ENCODE peak calls at places on chromosomes 7 and 10, in six cellular contexts. One of them, this sample, is unnamed.

GRCh38 chr7:120060283-120060682 is 212.7 kb upstream of the KCND2 start:
- DNase-seq in NCI-H2081: no peak
- DNase-seq in activated naive CD4-positive, alpha-beta T cell: no peak
- DNase-seq in CD4-positive, alpha-beta memory T cell: no peak
- DNase-seq in activated CD8-positive, alpha-beta memory T cell treated with anti-CD3 and anti-CD28 coated beads for 1 hour: no peak
- DNase-seq in substantia nigra: no peak
- DNase-seq in this sample: no peak

GRCh38 chr7:95589766-95590165 is 6.5 kb downstream of the PDK4 start:
- DNase-seq in substantia nigra: no peak
- DNase-seq in activated CD8-positive, alpha-beta memory T cell treated with anti-CD3 and anti-CD28 coated beads for 1 hour: no peak
- DNase-seq in NCI-H2081: no peak
- DNase-seq in CD4-positive, alpha-beta memory T cell: no peak
- DNase-seq in activated naive CD4-positive, alpha-beta T cell: no peak
- DNase-seq in this sample: no peak

GRCh38 chr10:43878386-43878785 is 229.7 kb upstream of the ZNF32 start:
- DNase-seq in activated naive CD4-positive, alpha-beta T cell: no peak
- DNase-seq in activated CD8-positive, alpha-beta memory T cell treated with anti-CD3 and anti-CD28 coated beads for 1 hour: no peak
- DNase-seq in substantia nigra: no peak
- DNase-seq in NCI-H2081: no peak
- DNase-seq in CD4-positive, alpha-beta memory T cell: no peak
- DNase-seq in this sample: no peak

GRCh38 chr10:71207578-71207977 is 4.8 kb upstream of the UNC5B start:
- DNase-seq in substantia nigra: no peak
- DNase-seq in activated naive CD4-positive, alpha-beta T cell: no peak
- DNase-seq in activated CD8-positive, alpha-beta memory T cell treated with anti-CD3 and anti-CD28 coated beads for 1 hour: no peak
- DNase-seq in CD4-positive, alpha-beta memory T cell: no peak
- DNase-seq in NCI-H2081: no peak
- DNase-seq in this sample: no peak

GRCh38 chr7:477626-478220 is 41.9 kb downstream of the PDGFA start:
- DNase-seq in CD4-positive, alpha-beta memory T cell: no peak
- DNase-seq in substantia nigra: no peak
- DNase-seq in activated CD8-positive, alpha-beta memory T cell treated with anti-CD3 and anti-CD28 coated beads for 1 hour: no peak
- DNase-seq in activated naive CD4-positive, alpha-beta T cell: no peak
- DNase-seq in NCI-H2081: no peak
- DNase-seq in this sample: no peak

GRCh38 chr10:4692206-4692605 is 133.8 kb upstream of the AKR1E2 start:
- DNase-seq in substantia nigra: no peak
- DNase-seq in NCI-H2081: no peak
- DNase-seq in activated CD8-positive, alpha-beta memory T cell treated with anti-CD3 and anti-CD28 coated beads for 1 hour: no peak
- DNase-seq in CD4-positive, alpha-beta memory T cell: no peak
- DNase-seq in activated naive CD4-positive, alpha-beta T cell: no peak
- DNase-seq in this sample: no peak

GRCh38 chr10:49592726-49593563 is 17.2 kb upstream of the SLC18A3 start:
- DNase-seq in substantia nigra: no peak
- DNase-seq in CD4-positive, alpha-beta memory T cell: peak
- DNase-seq in NCI-H2081: peak
- DNase-seq in activated CD8-positive, alpha-beta memory T cell treated with anti-CD3 and anti-CD28 coated beads for 1 hour: no peak
- DNase-seq in activated naive CD4-positive, alpha-beta T cell: no peak
- DNase-seq in this sample: peak

GRCh38 chr10:54607983-54608382 is 193.0 kb downstream of the PCDH15 start:
- DNase-seq in NCI-H2081: no peak
- DNase-seq in substantia nigra: no peak
- DNase-seq in activated naive CD4-positive, alpha-beta T cell: no peak
- DNase-seq in activated CD8-positive, alpha-beta memory T cell treated with anti-CD3 and anti-CD28 coated beads for 1 hour: no peak
- DNase-seq in CD4-positive, alpha-beta memory T cell: no peak
- DNase-seq in this sample: no peak

GRCh38 chr7:156962897-156963296 is 13.4 kb downstream of the NOM1 start:
- DNase-seq in activated CD8-positive, alpha-beta memory T cell treated with anti-CD3 and anti-CD28 coated beads for 1 hour: no peak
- DNase-seq in NCI-H2081: no peak
- DNase-seq in substantia nigra: no peak
- DNase-seq in activated naive CD4-positive, alpha-beta T cell: no peak
- DNase-seq in CD4-positive, alpha-beta memory T cell: no peak
- DNase-seq in this sample: no peak

GRCh38 chr10:68154211-68154497 is 44.9 kb downstream of the MYPN start:
- DNase-seq in NCI-H2081: peak
- DNase-seq in substantia nigra: no peak
- DNase-seq in activated naive CD4-positive, alpha-beta T cell: no peak
- DNase-seq in CD4-positive, alpha-beta memory T cell: no peak
- DNase-seq in activated CD8-positive, alpha-beta memory T cell treated with anti-CD3 and anti-CD28 coated beads for 1 hour: no peak
- DNase-seq in this sample: no peak

GRCh38 chr7:115747174-115747573 is 283.4 kb downstream of the TFEC start:
- DNase-seq in NCI-H2081: no peak
- DNase-seq in activated CD8-positive, alpha-beta memory T cell treated with anti-CD3 and anti-CD28 coated beads for 1 hour: no peak
- DNase-seq in CD4-positive, alpha-beta memory T cell: no peak
- DNase-seq in substantia nigra: no peak
- DNase-seq in activated naive CD4-positive, alpha-beta T cell: no peak
- DNase-seq in this sample: no peak

GRCh38 chr7:84364708-84365107 is 170.1 kb upstream of the SEMA3A start:
- DNase-seq in NCI-H2081: no peak
- DNase-seq in CD4-positive, alpha-beta memory T cell: no peak
- DNase-seq in substantia nigra: no peak
- DNase-seq in activated naive CD4-positive, alpha-beta T cell: no peak
- DNase-seq in activated CD8-positive, alpha-beta memory T cell treated with anti-CD3 and anti-CD28 coated beads for 1 hour: no peak
- DNase-seq in this sample: no peak

GRCh38 chr10:6778992-6779701 is 199.1 kb upstream of the PRKCQ start:
- DNase-seq in CD4-positive, alpha-beta memory T cell: no peak
- DNase-seq in activated CD8-positive, alpha-beta memory T cell treated with anti-CD3 and anti-CD28 coated beads for 1 hour: no peak
- DNase-seq in activated naive CD4-positive, alpha-beta T cell: no peak
- DNase-seq in substantia nigra: no peak
- DNase-seq in NCI-H2081: no peak
- DNase-seq in this sample: no peak

GRCh38 chr7:135889823-135890222 is 87.3 kb downstream of the MTPN start:
- DNase-seq in NCI-H2081: no peak
- DNase-seq in activated naive CD4-positive, alpha-beta T cell: no peak
- DNase-seq in CD4-positive, alpha-beta memory T cell: no peak
- DNase-seq in substantia nigra: no peak
- DNase-seq in activated CD8-positive, alpha-beta memory T cell treated with anti-CD3 and anti-CD28 coated beads for 1 hour: no peak
- DNase-seq in this sample: no peak

GRCh38 chr7:50869108-50869716 is 86.5 kb upstream of the GRB10 start:
- DNase-seq in CD4-positive, alpha-beta memory T cell: no peak
- DNase-seq in activated CD8-positive, alpha-beta memory T cell treated with anti-CD3 and anti-CD28 coated beads for 1 hour: no peak
- DNase-seq in substantia nigra: no peak
- DNase-seq in NCI-H2081: no peak
- DNase-seq in activated naive CD4-positive, alpha-beta T cell: no peak
- DNase-seq in this sample: no peak

GRCh38 chr10:45082176-45082575 is 81.5 kb downstream of the ZNF22 start:
- DNase-seq in activated naive CD4-positive, alpha-beta T cell: no peak
- DNase-seq in NCI-H2081: no peak
- DNase-seq in substantia nigra: no peak
- DNase-seq in CD4-positive, alpha-beta memory T cell: no peak
- DNase-seq in activated CD8-positive, alpha-beta memory T cell treated with anti-CD3 and anti-CD28 coated beads for 1 hour: no peak
- DNase-seq in this sample: no peak

GRCh38 chr7:32243891-32244290 is 173.7 kb upstream of the PDE1C start:
- DNase-seq in substantia nigra: no peak
- DNase-seq in activated CD8-positive, alpha-beta memory T cell treated with anti-CD3 and anti-CD28 coated beads for 1 hour: no peak
- DNase-seq in NCI-H2081: no peak
- DNase-seq in activated naive CD4-positive, alpha-beta T cell: no peak
- DNase-seq in CD4-positive, alpha-beta memory T cell: no peak
- DNase-seq in this sample: no peak

GRCh38 chr10:84348860-84349259 is 20.5 kb downstream of the CCSER2 start:
- DNase-seq in activated naive CD4-positive, alpha-beta T cell: no peak
- DNase-seq in substantia nigra: no peak
- DNase-seq in activated CD8-positive, alpha-beta memory T cell treated with anti-CD3 and anti-CD28 coated beads for 1 hour: no peak
- DNase-seq in NCI-H2081: no peak
- DNase-seq in CD4-positive, alpha-beta memory T cell: no peak
- DNase-seq in this sample: no peak

GRCh38 chr7:75950111-75950681 is 35.2 kb downstream of the POR start:
- DNase-seq in activated naive CD4-positive, alpha-beta T cell: no peak
- DNase-seq in CD4-positive, alpha-beta memory T cell: no peak
- DNase-seq in substantia nigra: no peak
- DNase-seq in activated CD8-positive, alpha-beta memory T cell treated with anti-CD3 and anti-CD28 coated beads for 1 hour: no peak
- DNase-seq in NCI-H2081: no peak
- DNase-seq in this sample: no peak

GRCh38 chr7:98748090-98748489 is 121.7 kb downstream of the TMEM130 start:
- DNase-seq in substantia nigra: no peak
- DNase-seq in NCI-H2081: no peak
- DNase-seq in activated naive CD4-positive, alpha-beta T cell: no peak
- DNase-seq in CD4-positive, alpha-beta memory T cell: no peak
- DNase-seq in activated CD8-positive, alpha-beta memory T cell treated with anti-CD3 and anti-CD28 coated beads for 1 hour: no peak
- DNase-seq in this sample: no peak

GRCh38 chr7:44762726-44763522 is 14.3 kb downstream of the ZMIZ2 start:
- DNase-seq in NCI-H2081: no peak
- DNase-seq in activated CD8-positive, alpha-beta memory T cell treated with anti-CD3 and anti-CD28 coated beads for 1 hour: no peak
- DNase-seq in substantia nigra: no peak
- DNase-seq in CD4-positive, alpha-beta memory T cell: no peak
- DNase-seq in activated naive CD4-positive, alpha-beta T cell: no peak
- DNase-seq in this sample: no peak

GRCh38 chr10:13816195-13816926 is 229.6 kb downstream of the PRPF18 start:
- DNase-seq in activated naive CD4-positive, alpha-beta T cell: no peak
- DNase-seq in activated CD8-positive, alpha-beta memory T cell treated with anti-CD3 and anti-CD28 coated beads for 1 hour: no peak
- DNase-seq in NCI-H2081: peak
- DNase-seq in substantia nigra: peak
- DNase-seq in CD4-positive, alpha-beta memory T cell: no peak
- DNase-seq in this sample: no peak

GRCh38 chr7:44990520-44991023 is 9.4 kb upstream of the CCM2 start:
- DNase-seq in substantia nigra: no peak
- DNase-seq in CD4-positive, alpha-beta memory T cell: no peak
- DNase-seq in NCI-H2081: no peak
- DNase-seq in activated naive CD4-positive, alpha-beta T cell: no peak
- DNase-seq in activated CD8-positive, alpha-beta memory T cell treated with anti-CD3 and anti-CD28 coated beads for 1 hour: no peak
- DNase-seq in this sample: no peak

GRCh38 chr7:101832205-101832631 is 14.8 kb downstream of the CUX1 start:
- DNase-seq in activated CD8-positive, alpha-beta memory T cell treated with anti-CD3 and anti-CD28 coated beads for 1 hour: no peak
- DNase-seq in CD4-positive, alpha-beta memory T cell: no peak
- DNase-seq in activated naive CD4-positive, alpha-beta T cell: no peak
- DNase-seq in substantia nigra: no peak
- DNase-seq in NCI-H2081: no peak
- DNase-seq in this sample: no peak

GRCh38 chr10:97852277-97852676 is 2.6 kb downstream of the GOLGA7B start:
- DNase-seq in CD4-positive, alpha-beta memory T cell: no peak
- DNase-seq in substantia nigra: no peak
- DNase-seq in activated naive CD4-positive, alpha-beta T cell: no peak
- DNase-seq in NCI-H2081: no peak
- DNase-seq in activated CD8-positive, alpha-beta memory T cell treated with anti-CD3 and anti-CD28 coated beads for 1 hour: no peak
- DNase-seq in this sample: no peak

GRCh38 chr10:110226926-110227641 is 19.7 kb downstream of the MXI1 start:
- DNase-seq in CD4-positive, alpha-beta memory T cell: peak
- DNase-seq in activated CD8-positive, alpha-beta memory T cell treated with anti-CD3 and anti-CD28 coated beads for 1 hour: no peak
- DNase-seq in activated naive CD4-positive, alpha-beta T cell: peak
- DNase-seq in NCI-H2081: peak
- DNase-seq in substantia nigra: peak
- DNase-seq in this sample: no peak

GRCh38 chr10:128211064-128211504 is 84.9 kb upstream of the MKI67 start:
- DNase-seq in activated CD8-positive, alpha-beta memory T cell treated with anti-CD3 and anti-CD28 coated beads for 1 hour: no peak
- DNase-seq in NCI-H2081: no peak
- DNase-seq in substantia nigra: no peak
- DNase-seq in CD4-positive, alpha-beta memory T cell: peak
- DNase-seq in activated naive CD4-positive, alpha-beta T cell: no peak
- DNase-seq in this sample: no peak

GRCh38 chr7:142349670-142350405 is 92.0 kb upstream of the PRSS58 start:
- DNase-seq in NCI-H2081: no peak
- DNase-seq in activated naive CD4-positive, alpha-beta T cell: no peak
- DNase-seq in CD4-positive, alpha-beta memory T cell: no peak
- DNase-seq in substantia nigra: no peak
- DNase-seq in activated CD8-positive, alpha-beta memory T cell treated with anti-CD3 and anti-CD28 coated beads for 1 hour: no peak
- DNase-seq in this sample: no peak

GRCh38 chr7:131164025-131164899 is 163.4 kb upstream of the MKLN1 start:
- DNase-seq in substantia nigra: no peak
- DNase-seq in CD4-positive, alpha-beta memory T cell: no peak
- DNase-seq in activated naive CD4-positive, alpha-beta T cell: no peak
- DNase-seq in activated CD8-positive, alpha-beta memory T cell treated with anti-CD3 and anti-CD28 coated beads for 1 hour: no peak
- DNase-seq in NCI-H2081: no peak
- DNase-seq in this sample: no peak

GRCh38 chr7:70915067-70915466 is 216.9 kb upstream of the GALNT17 start:
- DNase-seq in substantia nigra: no peak
- DNase-seq in activated naive CD4-positive, alpha-beta T cell: no peak
- DNase-seq in CD4-positive, alpha-beta memory T cell: no peak
- DNase-seq in NCI-H2081: no peak
- DNase-seq in activated CD8-positive, alpha-beta memory T cell treated with anti-CD3 and anti-CD28 coated beads for 1 hour: no peak
- DNase-seq in this sample: no peak

GRCh38 chr10:35349389-35349915 is 13.1 kb downstream of the CCNY start:
- DNase-seq in NCI-H2081: no peak
- DNase-seq in CD4-positive, alpha-beta memory T cell: no peak
- DNase-seq in activated CD8-positive, alpha-beta memory T cell treated with anti-CD3 and anti-CD28 coated beads for 1 hour: no peak
- DNase-seq in activated naive CD4-positive, alpha-beta T cell: no peak
- DNase-seq in substantia nigra: no peak
- DNase-seq in this sample: no peak

GRCh38 chr10:70331486-70332268 is 47.9 kb upstream of the NPFFR1 start:
- DNase-seq in CD4-positive, alpha-beta memory T cell: peak
- DNase-seq in NCI-H2081: peak
- DNase-seq in activated naive CD4-positive, alpha-beta T cell: no peak
- DNase-seq in activated CD8-positive, alpha-beta memory T cell treated with anti-CD3 and anti-CD28 coated beads for 1 hour: no peak
- DNase-seq in substantia nigra: peak
- DNase-seq in this sample: peak

GRCh38 chr10:74096777-74097176 is 53.9 kb downstream of the AP3M1 start:
- DNase-seq in CD4-positive, alpha-beta memory T cell: no peak
- DNase-seq in activated CD8-positive, alpha-beta memory T cell treated with anti-CD3 and anti-CD28 coated beads for 1 hour: no peak
- DNase-seq in NCI-H2081: no peak
- DNase-seq in activated naive CD4-positive, alpha-beta T cell: no peak
- DNase-seq in substantia nigra: no peak
- DNase-seq in this sample: no peak

GRCh38 chr10:51162002-51162401 is 87.7 kb downstream of the PRKG1 start:
- DNase-seq in NCI-H2081: no peak
- DNase-seq in CD4-positive, alpha-beta memory T cell: no peak
- DNase-seq in substantia nigra: no peak
- DNase-seq in activated naive CD4-positive, alpha-beta T cell: no peak
- DNase-seq in activated CD8-positive, alpha-beta memory T cell treated with anti-CD3 and anti-CD28 coated beads for 1 hour: no peak
- DNase-seq in this sample: no peak

GRCh38 chr7:118352854-118353453 is 128.4 kb downstream of the ANKRD7 start:
- DNase-seq in activated naive CD4-positive, alpha-beta T cell: no peak
- DNase-seq in NCI-H2081: peak
- DNase-seq in activated CD8-positive, alpha-beta memory T cell treated with anti-CD3 and anti-CD28 coated beads for 1 hour: no peak
- DNase-seq in substantia nigra: no peak
- DNase-seq in CD4-positive, alpha-beta memory T cell: no peak
- DNase-seq in this sample: peak

GRCh38 chr7:74284781-74285259 is 4.4 kb upstream of the CLIP2 start:
- DNase-seq in CD4-positive, alpha-beta memory T cell: no peak
- DNase-seq in activated naive CD4-positive, alpha-beta T cell: no peak
- DNase-seq in activated CD8-positive, alpha-beta memory T cell treated with anti-CD3 and anti-CD28 coated beads for 1 hour: no peak
- DNase-seq in substantia nigra: no peak
- DNase-seq in NCI-H2081: no peak
- DNase-seq in this sample: no peak

GRCh38 chr7:90250601-90251303 is 5.8 kb downstream of the CFAP69 start:
- DNase-seq in NCI-H2081: peak
- DNase-seq in activated CD8-positive, alpha-beta memory T cell treated with anti-CD3 and anti-CD28 coated beads for 1 hour: no peak
- DNase-seq in CD4-positive, alpha-beta memory T cell: no peak
- DNase-seq in activated naive CD4-positive, alpha-beta T cell: no peak
- DNase-seq in substantia nigra: no peak
- DNase-seq in this sample: no peak

GRCh38 chr7:49623943-49624342 is 149.5 kb upstream of the VWC2 start:
- DNase-seq in NCI-H2081: no peak
- DNase-seq in substantia nigra: no peak
- DNase-seq in activated CD8-positive, alpha-beta memory T cell treated with anti-CD3 and anti-CD28 coated beads for 1 hour: no peak
- DNase-seq in CD4-positive, alpha-beta memory T cell: no peak
- DNase-seq in activated naive CD4-positive, alpha-beta T cell: no peak
- DNase-seq in this sample: no peak

GRCh38 chr7:86815556-86815955 is 171.8 kb downstream of the GRM3 start:
- DNase-seq in NCI-H2081: no peak
- DNase-seq in CD4-positive, alpha-beta memory T cell: no peak
- DNase-seq in activated naive CD4-positive, alpha-beta T cell: no peak
- DNase-seq in activated CD8-positive, alpha-beta memory T cell treated with anti-CD3 and anti-CD28 coated beads for 1 hour: no peak
- DNase-seq in substantia nigra: no peak
- DNase-seq in this sample: no peak

GRCh38 chr7:78379148-78379547 is 580.6 kb downstream of the PHTF2 start:
- DNase-seq in activated naive CD4-positive, alpha-beta T cell: no peak
- DNase-seq in substantia nigra: no peak
- DNase-seq in NCI-H2081: no peak
- DNase-seq in activated CD8-positive, alpha-beta memory T cell treated with anti-CD3 and anti-CD28 coated beads for 1 hour: no peak
- DNase-seq in CD4-positive, alpha-beta memory T cell: no peak
- DNase-seq in this sample: no peak